ENCODE peak calls at places on chromosomes 7 and 10, in four cellular contexts. L, W, X and T are unnamed samples. For H3K36me3, the result is how much of the 10 kb centered on the place peaks cover.

GRCh38 chr7:101169838-101170531 is 4.6 kb upstream of the VGF start:
- DNase-seq in X (peak), W (peak), L (no peak), T (peak)

GRCh38 chr10:125559210-125559609 is 123.8 kb downstream of the TEX36 start:
- DNase-seq in W (no peak), X (no peak), L (no peak), T (no peak)

GRCh38 chr7:134646425-134647305 is at the start of gene BPGM:
- DNase-seq in L (peak), W (peak), X (peak), T (peak)

GRCh38 chr7:142120474-142121000 is 9.0 kb downstream of the MGAM2 start:
- DNase-seq in W (no peak), X (no peak), L (no peak), T (no peak)

GRCh38 chr7:141999219-141999618 is 3.5 kb downstream of the MGAM start:
- DNase-seq in X (no peak), W (no peak), L (no peak), T (no peak)

GRCh38 chr7:48052748-48053147 is 17.4 kb downstream of the C7orf57 start:
- DNase-seq in X (no peak), W (peak), L (no peak), T (no peak)

GRCh38 chr10:79320785-79321493 is 26.3 kb upstream of the PPIF start:
- DNase-seq in W (peak), X (no peak), L (no peak), T (peak)

GRCh38 chr10:72297281-72297967 is 23.7 kb downstream of the DDIT4 start:
- DNase-seq in W (peak), X (peak), L (peak), T (peak)

GRCh38 chr7:120825152-120825551 is 32.8 kb downstream of the TSPAN12 start:
- DNase-seq in W (no peak), L (no peak), X (no peak), T (no peak)

GRCh38 chr7:4123823-4124222 is 558.3 kb upstream of the FOXK1 start:
- DNase-seq in X (peak), L (no peak), W (peak), T (no peak)

GRCh38 chr10:14023612-14024348 is 306.9 kb downstream of the FRMD4A start:
- DNase-seq in L (no peak), W (no peak), X (no peak), T (no peak)

GRCh38 chr7:7857143-7857583 is 111.4 kb upstream of the GLCCI1 start:
- DNase-seq in L (no peak), X (no peak), W (no peak), T (no peak)

GRCh38 chr10:3754727-3755439 is 30.1 kb downstream of the KLF6 start:
- DNase-seq in W (peak), X (no peak), L (no peak), T (peak)

GRCh38 chr10:124091646-124092269 is 1.6 kb downstream of the CHST15 start:
- DNase-seq in L (no peak), W (peak), X (peak), T (no peak)

GRCh38 chr10:32028710-32029109 is 27.5 kb downstream of the KIF5B start:
- DNase-seq in L (no peak), X (no peak), W (no peak), T (no peak)
- H3K36me3 ChIP-seq in L (half or more), X (under half), W (under half), T (half or more)

DNA sequence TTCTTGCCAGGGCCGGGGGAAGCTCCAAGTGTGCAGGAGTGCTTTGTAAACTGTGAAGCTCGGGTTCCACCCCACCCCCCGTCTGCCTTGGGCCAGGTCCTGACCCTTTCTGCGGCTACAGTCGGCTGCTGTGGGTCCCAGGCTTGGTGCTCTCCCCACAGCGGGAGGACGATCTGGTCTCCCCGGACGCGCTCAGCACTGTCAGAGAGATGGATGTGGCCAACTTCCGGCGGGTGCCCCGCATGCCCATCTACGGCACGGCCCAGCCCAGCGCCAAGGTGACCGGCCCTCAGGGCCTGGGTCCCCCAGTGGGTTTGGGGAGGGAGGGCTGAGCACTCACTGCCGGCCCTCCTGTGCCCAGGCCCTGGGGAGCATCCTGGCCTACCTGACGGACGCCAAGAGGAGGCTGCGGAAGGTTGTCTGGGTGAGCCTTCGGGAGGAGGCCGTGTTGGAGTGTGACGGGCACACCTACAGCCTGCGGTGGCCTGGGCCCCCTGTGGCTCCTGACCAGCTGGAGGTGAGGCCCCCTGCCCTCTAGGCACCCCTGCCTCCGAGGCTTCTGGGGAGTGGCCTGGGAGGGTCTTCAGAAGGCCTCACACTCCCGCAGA is 60.3 kb downstream of the PALD1 start:
- DNase-seq in W (no peak), L (no peak), X (no peak), T (no peak)
- H3K36me3 ChIP-seq in W (under half), L (under half), X (under half), T (under half)

GRCh38 chr7:36406156-36406555 is 16.5 kb downstream of the ANLN start:
- DNase-seq in X (no peak), W (no peak), L (no peak), T (no peak)

GRCh38 chr7:36405409-36405803 is 15.7 kb downstream of the ANLN start:
- DNase-seq in L (no peak), X (no peak), W (no peak), T (no peak)

GRCh38 chr7:36408589-36408988 is 18.9 kb downstream of the ANLN start:
- DNase-seq in W (peak), L (no peak), X (no peak), T (no peak)

GRCh38 chr7:36407636-36408550 is 18.2 kb downstream of the ANLN start:
- DNase-seq in L (no peak), W (no peak), X (no peak), T (no peak)

GRCh38 chr7:36409180-36409579 is 19.5 kb downstream of the ANLN start:
- DNase-seq in L (no peak), X (no peak), W (no peak), T (no peak)
- H3K36me3 ChIP-seq in L (under half), X (under half), W (under half), T (under half)

GRCh38 chr10:11705687-11706086 is 36.5 kb upstream of the ECHDC3 start:
- DNase-seq in X (no peak), L (no peak), W (peak), T (no peak)
- H3K36me3 ChIP-seq in X (under half), L (under half), W (under half), T (under half)

DNA sequence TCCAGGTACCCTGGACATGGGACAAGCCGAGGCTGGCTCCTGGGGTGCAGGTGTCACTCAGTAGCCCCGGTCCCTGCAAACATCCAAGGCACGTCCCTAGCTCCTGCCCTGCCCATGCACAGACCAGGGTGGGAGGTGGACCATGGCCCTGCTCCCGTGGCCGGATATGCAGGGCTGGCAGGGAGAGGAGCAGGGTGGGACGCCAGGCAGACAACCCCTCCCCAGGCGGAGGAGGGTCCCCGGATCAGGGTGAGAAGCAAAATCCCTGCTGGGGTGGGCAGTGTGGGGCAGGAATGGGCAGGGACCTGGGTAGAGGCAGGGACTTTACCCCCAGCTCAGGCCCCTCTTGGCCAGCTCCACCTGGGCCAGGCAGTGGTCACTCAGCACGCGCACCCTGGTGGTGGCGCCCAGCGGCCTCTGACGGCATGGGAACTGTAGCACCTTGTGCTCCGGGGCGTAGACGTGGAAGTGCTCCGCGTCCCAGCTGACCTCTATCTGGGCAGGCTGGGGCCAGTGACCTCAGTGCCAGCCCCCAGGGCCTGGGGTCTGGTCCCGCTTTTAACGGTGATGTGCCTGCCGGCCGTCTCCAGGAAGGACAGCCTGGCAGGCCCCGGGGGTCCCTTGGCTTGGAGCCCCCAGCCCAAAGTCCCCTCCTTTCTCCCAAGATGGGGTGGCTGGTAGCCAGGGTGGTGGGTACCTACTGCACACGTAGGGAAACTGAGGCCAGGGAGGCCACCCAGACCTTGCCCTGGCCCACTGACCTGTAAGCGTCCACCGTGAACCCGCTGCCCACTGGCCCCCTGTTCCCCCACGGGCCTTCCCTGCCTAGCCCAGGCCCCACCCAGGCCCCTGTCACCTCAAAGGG is 1.2 kb downstream of the GRIFIN start:
- DNase-seq in W (no peak), L (no peak), X (peak), T (no peak)
- H3K36me3 ChIP-seq in W (under half), L (under half), X (under half), T (under half)

DNA sequence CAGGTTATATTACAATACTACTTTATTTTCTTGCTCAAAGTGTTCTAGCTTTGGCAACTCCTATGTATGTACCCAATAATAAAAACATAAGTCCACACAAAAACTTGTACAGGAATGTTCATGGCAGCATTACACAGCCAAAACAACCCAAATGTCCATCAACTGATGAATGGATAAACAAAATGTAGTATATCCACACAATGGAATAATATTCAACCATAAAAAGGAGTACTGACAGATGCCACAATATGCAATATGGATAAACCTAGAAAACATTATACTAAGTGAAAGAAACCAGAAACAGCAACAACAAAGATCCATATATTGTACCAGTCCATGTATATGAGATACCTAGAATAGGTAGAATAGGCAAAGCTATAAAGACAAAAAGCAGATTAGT is 21.0 kb downstream of the PPA1 start:
- DNase-seq in L (no peak), W (no peak), X (no peak), T (no peak)
- H3K36me3 ChIP-seq in L (under half), W (under half), X (under half), T (under half)

GRCh38 chr7:104137971-104138370 is 69.8 kb downstream of the ORC5 start:
- DNase-seq in L (no peak), X (no peak), W (peak), T (no peak)

GRCh38 chr7:104136981-104137380 is 70.8 kb downstream of the ORC5 start:
- DNase-seq in X (no peak), W (no peak), L (no peak), T (no peak)

GRCh38 chr7:104137511-104137910 is 70.3 kb downstream of the ORC5 start:
- DNase-seq in X (no peak), W (no peak), L (no peak), T (no peak)

GRCh38 chr7:104135760-104136558 is 71.9 kb downstream of the ORC5 start:
- DNase-seq in W (no peak), X (no peak), L (no peak), T (no peak)

GRCh38 chr7:104136561-104136960 is 71.3 kb downstream of the ORC5 start:
- DNase-seq in L (no peak), X (no peak), W (no peak), T (no peak)
- H3K36me3 ChIP-seq in L (under half), X (under half), W (under half), T (under half)